ENCODE peak calls at places on chromosome 6, in eight cellular contexts. One of them, this sample, is unnamed.

GRCh38 chr6:36970892-36971842 is 14.8 kb downstream of the MTCH1 start:
- DNase-seq in endothelial cell of umbilical vein: no peak
- DNase-seq in AG10803: no peak
- DNase-seq in H1: no peak
- DNase-seq in left cardiac atrium: no peak
- DNase-seq in fibroblast of lung: no peak
- DNase-seq in NCI-H748 treated with DMSO at 0.1 percent for 48 hours: no peak
- DNase-seq in NB4: no peak
- DNase-seq in this sample: no peak

GRCh38 chr6:57006101-57006500 is 40.4 kb upstream of the KIAA1586 start:
- DNase-seq in endothelial cell of umbilical vein: no peak
- DNase-seq in AG10803: no peak
- DNase-seq in H1: no peak
- DNase-seq in left cardiac atrium: no peak
- DNase-seq in fibroblast of lung: no peak
- DNase-seq in NCI-H748 treated with DMSO at 0.1 percent for 48 hours: no peak
- DNase-seq in NB4: no peak
- DNase-seq in this sample: no peak

GRCh38 chr6:51541847-51542246 is 545.6 kb downstream of the PKHD1 start:
- DNase-seq in endothelial cell of umbilical vein: no peak
- DNase-seq in AG10803: no peak
- DNase-seq in H1: no peak
- DNase-seq in left cardiac atrium: no peak
- DNase-seq in fibroblast of lung: no peak
- DNase-seq in NCI-H748 treated with DMSO at 0.1 percent for 48 hours: peak; percentile 75
- DNase-seq in NB4: peak; percentile 3
- DNase-seq in this sample: no peak

GRCh38 chr6:34260576-34261267 is 11.9 kb upstream of the SMIM29 start:
- DNase-seq in endothelial cell of umbilical vein: no peak
- DNase-seq in AG10803: no peak
- DNase-seq in H1: no peak
- DNase-seq in left cardiac atrium: no peak
- DNase-seq in fibroblast of lung: no peak
- DNase-seq in NCI-H748 treated with DMSO at 0.1 percent for 48 hours: no peak
- DNase-seq in NB4: no peak
- DNase-seq in this sample: no peak

GRCh38 chr6:16361861-16362260 is 123.5 kb downstream of the GMPR start:
- DNase-seq in endothelial cell of umbilical vein: no peak
- DNase-seq in AG10803: no peak
- DNase-seq in H1: no peak
- DNase-seq in left cardiac atrium: no peak
- DNase-seq in fibroblast of lung: no peak
- DNase-seq in NCI-H748 treated with DMSO at 0.1 percent for 48 hours: no peak
- DNase-seq in NB4: no peak
- DNase-seq in this sample: no peak

GRCh38 chr6:28589234-28589951 is 63.7 kb downstream of the GPX5 start:
- DNase-seq in endothelial cell of umbilical vein: peak; percentile 81
- DNase-seq in AG10803: peak; percentile 88
- DNase-seq in H1: peak; percentile 90
- DNase-seq in left cardiac atrium: no peak
- DNase-seq in fibroblast of lung: peak; percentile 91
- DNase-seq in NCI-H748 treated with DMSO at 0.1 percent for 48 hours: peak; percentile 87
- DNase-seq in NB4: peak; percentile 90
- DNase-seq in this sample: no peak

GRCh38 chr6:6845603-6846002 is 257.1 kb downstream of the LY86 start:
- DNase-seq in endothelial cell of umbilical vein: no peak
- DNase-seq in AG10803: no peak
- DNase-seq in H1: no peak
- DNase-seq in left cardiac atrium: no peak
- DNase-seq in fibroblast of lung: no peak
- DNase-seq in NCI-H748 treated with DMSO at 0.1 percent for 48 hours: no peak
- DNase-seq in NB4: no peak
- DNase-seq in this sample: no peak

GRCh38 chr6:113394724-113395123 is 462.4 kb upstream of the MARCKS start:
- DNase-seq in endothelial cell of umbilical vein: no peak
- DNase-seq in AG10803: no peak
- DNase-seq in H1: no peak
- DNase-seq in left cardiac atrium: no peak
- DNase-seq in fibroblast of lung: no peak
- DNase-seq in NCI-H748 treated with DMSO at 0.1 percent for 48 hours: no peak
- DNase-seq in NB4: no peak
- DNase-seq in this sample: no peak

GRCh38 chr6:42029062-42029685 is 21.1 kb upstream of the TAF8 start:
- DNase-seq in endothelial cell of umbilical vein: no peak
- DNase-seq in AG10803: no peak
- DNase-seq in H1: no peak
- DNase-seq in left cardiac atrium: no peak
- DNase-seq in fibroblast of lung: no peak
- DNase-seq in NCI-H748 treated with DMSO at 0.1 percent for 48 hours: no peak
- DNase-seq in NB4: no peak
- DNase-seq in this sample: no peak

GRCh38 chr6:82040405-82041221 is 206.9 kb downstream of the IBTK start:
- DNase-seq in endothelial cell of umbilical vein: peak; percentile 72
- DNase-seq in AG10803: peak; percentile 68
- DNase-seq in H1: peak; percentile 56
- DNase-seq in left cardiac atrium: no peak
- DNase-seq in fibroblast of lung: peak; percentile 67
- DNase-seq in NCI-H748 treated with DMSO at 0.1 percent for 48 hours: peak; percentile 46
- DNase-seq in NB4: peak; percentile 56
- DNase-seq in this sample: no peak

GRCh38 chr6:148303616-148304015 is 39.0 kb upstream of the SASH1 start:
- DNase-seq in endothelial cell of umbilical vein: no peak
- DNase-seq in AG10803: no peak
- DNase-seq in H1: no peak
- DNase-seq in left cardiac atrium: no peak
- DNase-seq in fibroblast of lung: no peak
- DNase-seq in NCI-H748 treated with DMSO at 0.1 percent for 48 hours: no peak
- DNase-seq in NB4: no peak
- DNase-seq in this sample: no peak

GRCh38 chr6:56842602-56843475 is 112.1 kb upstream of the BEND6 start:
- DNase-seq in endothelial cell of umbilical vein: peak; percentile 53
- DNase-seq in AG10803: peak; percentile 51
- DNase-seq in H1: peak; percentile 77
- DNase-seq in left cardiac atrium: peak; percentile 33
- DNase-seq in fibroblast of lung: peak; percentile 61
- DNase-seq in NCI-H748 treated with DMSO at 0.1 percent for 48 hours: peak; percentile 32
- DNase-seq in NB4: peak; percentile 78
- DNase-seq in this sample: no peak

GRCh38 chr6:134636221-134636830 is 313.6 kb downstream of the ALDH8A1 start:
- DNase-seq in endothelial cell of umbilical vein: no peak
- DNase-seq in AG10803: no peak
- DNase-seq in H1: no peak
- DNase-seq in left cardiac atrium: no peak
- DNase-seq in fibroblast of lung: no peak
- DNase-seq in NCI-H748 treated with DMSO at 0.1 percent for 48 hours: peak; percentile 70
- DNase-seq in NB4: no peak
- DNase-seq in this sample: no peak

GRCh38 chr6:159914565-159914923 is 23.8 kb downstream of the MAS1 start:
- DNase-seq in endothelial cell of umbilical vein: no peak
- DNase-seq in AG10803: no peak
- DNase-seq in H1: no peak
- DNase-seq in left cardiac atrium: no peak
- DNase-seq in fibroblast of lung: no peak
- DNase-seq in NCI-H748 treated with DMSO at 0.1 percent for 48 hours: no peak
- DNase-seq in NB4: no peak
- DNase-seq in this sample: no peak

GRCh38 chr6:15504581-15505350 is 158.1 kb downstream of the DTNBP1 start:
- DNase-seq in endothelial cell of umbilical vein: peak; percentile 91
- DNase-seq in AG10803: peak; percentile 98
- DNase-seq in H1: no peak
- DNase-seq in left cardiac atrium: peak; percentile 77
- DNase-seq in fibroblast of lung: peak; percentile 97
- DNase-seq in NCI-H748 treated with DMSO at 0.1 percent for 48 hours: peak; percentile 97
- DNase-seq in NB4: no peak
- DNase-seq in this sample: peak; percentile 73

GRCh38 chr6:34239240-34239825 is 2.7 kb downstream of the HMGA1 start:
- DNase-seq in endothelial cell of umbilical vein: no peak
- DNase-seq in AG10803: no peak
- DNase-seq in H1: no peak
- DNase-seq in left cardiac atrium: no peak
- DNase-seq in fibroblast of lung: no peak
- DNase-seq in NCI-H748 treated with DMSO at 0.1 percent for 48 hours: no peak
- DNase-seq in NB4: no peak
- DNase-seq in this sample: no peak

GRCh38 chr6:49553353-49553752 is 2.9 kb downstream of the C6orf141 start:
- DNase-seq in endothelial cell of umbilical vein: no peak
- DNase-seq in AG10803: no peak
- DNase-seq in H1: no peak
- DNase-seq in left cardiac atrium: no peak
- DNase-seq in fibroblast of lung: no peak
- DNase-seq in NCI-H748 treated with DMSO at 0.1 percent for 48 hours: no peak
- DNase-seq in NB4: no peak
- DNase-seq in this sample: no peak

GRCh38 chr6:21354805-21355238 is 238.7 kb upstream of the SOX4 start:
- DNase-seq in endothelial cell of umbilical vein: no peak
- DNase-seq in AG10803: no peak
- DNase-seq in H1: no peak
- DNase-seq in left cardiac atrium: no peak
- DNase-seq in fibroblast of lung: no peak
- DNase-seq in NCI-H748 treated with DMSO at 0.1 percent for 48 hours: no peak
- DNase-seq in NB4: no peak
- DNase-seq in this sample: no peak

GRCh38 chr6:36760685-36761435 is 63.2 kb downstream of the RAB44 start:
- DNase-seq in endothelial cell of umbilical vein: no peak
- DNase-seq in AG10803: no peak
- DNase-seq in H1: no peak
- DNase-seq in left cardiac atrium: no peak
- DNase-seq in fibroblast of lung: no peak
- DNase-seq in NCI-H748 treated with DMSO at 0.1 percent for 48 hours: no peak
- DNase-seq in NB4: no peak
- DNase-seq in this sample: no peak

GRCh38 chr6:17851001-17851719 is 136.3 kb downstream of the KIF13A start:
- DNase-seq in endothelial cell of umbilical vein: peak; percentile 65
- DNase-seq in AG10803: peak; percentile 46
- DNase-seq in H1: no peak
- DNase-seq in left cardiac atrium: no peak
- DNase-seq in fibroblast of lung: peak; percentile 25
- DNase-seq in NCI-H748 treated with DMSO at 0.1 percent for 48 hours: no peak
- DNase-seq in NB4: no peak
- DNase-seq in this sample: no peak

GRCh38 chr6:43919774-43920173 is 149.8 kb downstream of the VEGFA start:
- DNase-seq in endothelial cell of umbilical vein: no peak
- DNase-seq in AG10803: no peak
- DNase-seq in H1: no peak
- DNase-seq in left cardiac atrium: no peak
- DNase-seq in fibroblast of lung: no peak
- DNase-seq in NCI-H748 treated with DMSO at 0.1 percent for 48 hours: no peak
- DNase-seq in NB4: no peak
- DNase-seq in this sample: no peak

GRCh38 chr6:63802606-63803206 is 167.1 kb downstream of the PHF3 start:
- DNase-seq in endothelial cell of umbilical vein: peak; percentile 47
- DNase-seq in AG10803: peak; percentile 26
- DNase-seq in H1: no peak
- DNase-seq in left cardiac atrium: no peak
- DNase-seq in fibroblast of lung: peak; percentile 65
- DNase-seq in NCI-H748 treated with DMSO at 0.1 percent for 48 hours: peak; percentile 22
- DNase-seq in NB4: peak; percentile 48
- DNase-seq in this sample: no peak

GRCh38 chr6:17473554-17473953 is 80.2 kb downstream of the CAP2 start:
- DNase-seq in endothelial cell of umbilical vein: no peak
- DNase-seq in AG10803: peak; percentile 16
- DNase-seq in H1: no peak
- DNase-seq in left cardiac atrium: no peak
- DNase-seq in fibroblast of lung: no peak
- DNase-seq in NCI-H748 treated with DMSO at 0.1 percent for 48 hours: peak; percentile 85
- DNase-seq in NB4: no peak
- DNase-seq in this sample: no peak

GRCh38 chr6:135158397-135158796 is 22.7 kb upstream of the MYB start:
- DNase-seq in endothelial cell of umbilical vein: no peak
- DNase-seq in AG10803: no peak
- DNase-seq in H1: no peak
- DNase-seq in left cardiac atrium: no peak
- DNase-seq in fibroblast of lung: no peak
- DNase-seq in NCI-H748 treated with DMSO at 0.1 percent for 48 hours: no peak
- DNase-seq in NB4: no peak
- DNase-seq in this sample: no peak

GRCh38 chr6:70336976-70337375 is 34.1 kb upstream of the COL9A1 start:
- DNase-seq in endothelial cell of umbilical vein: no peak
- DNase-seq in AG10803: no peak
- DNase-seq in H1: no peak
- DNase-seq in left cardiac atrium: no peak
- DNase-seq in fibroblast of lung: no peak
- DNase-seq in NCI-H748 treated with DMSO at 0.1 percent for 48 hours: no peak
- DNase-seq in NB4: no peak
- DNase-seq in this sample: no peak

GRCh38 chr6:33981421-33981820 is 164.5 kb downstream of the GRM4 start:
- DNase-seq in endothelial cell of umbilical vein: no peak
- DNase-seq in AG10803: no peak
- DNase-seq in H1: peak; percentile 22
- DNase-seq in left cardiac atrium: no peak
- DNase-seq in fibroblast of lung: no peak
- DNase-seq in NCI-H748 treated with DMSO at 0.1 percent for 48 hours: no peak
- DNase-seq in NB4: no peak
- DNase-seq in this sample: no peak

GRCh38 chr6:24464253-24465038 is 24.9 kb downstream of the GPLD1 start:
- DNase-seq in endothelial cell of umbilical vein: no peak
- DNase-seq in AG10803: no peak
- DNase-seq in H1: no peak
- DNase-seq in left cardiac atrium: no peak
- DNase-seq in fibroblast of lung: no peak
- DNase-seq in NCI-H748 treated with DMSO at 0.1 percent for 48 hours: no peak
- DNase-seq in NB4: no peak
- DNase-seq in this sample: no peak